ENCODE peak calls at places on chromosomes 4 and X, in seven cellular contexts. One of them, this sample, is unnamed.

GRCh38 chr4:187547281-187547680 is 448.3 kb upstream of the ZFP42 start:
- DNase-seq in transverse colon: no peak
- DNase-seq in stomach: no peak
- DNase-seq in H1: no peak
- DNase-seq in uterus: no peak
- DNase-seq in tibial nerve: no peak
- DNase-seq in breast epithelium: no peak
- DNase-seq in this sample: no peak

GRCh38 chr4:183492791-183493221 is 12.1 kb upstream of the ING2 start:
- DNase-seq in H1: no peak
- DNase-seq in stomach: no peak
- DNase-seq in uterus: no peak
- DNase-seq in breast epithelium: no peak
- DNase-seq in tibial nerve: no peak
- DNase-seq in transverse colon: no peak
- DNase-seq in this sample: no peak

GRCh38 chrX:16185725-16186136 is 18.4 kb downstream of the MAGEB17 start:
- DNase-seq in transverse colon: no peak
- DNase-seq in H1: no peak
- DNase-seq in tibial nerve: no peak
- DNase-seq in breast epithelium: no peak
- DNase-seq in uterus: no peak
- DNase-seq in stomach: no peak
- DNase-seq in this sample: no peak

GRCh38 chr4:60724623-60725022 is 475.5 kb upstream of the ADGRL3 start:
- DNase-seq in breast epithelium: no peak
- DNase-seq in tibial nerve: no peak
- DNase-seq in stomach: no peak
- DNase-seq in uterus: peak; percentile 16
- DNase-seq in transverse colon: no peak
- DNase-seq in H1: no peak
- DNase-seq in this sample: no peak

GRCh38 chrX:56314334-56314733 is 82.2 kb downstream of the KLF8 start:
- DNase-seq in breast epithelium: no peak
- DNase-seq in H1: no peak
- DNase-seq in stomach: no peak
- DNase-seq in uterus: no peak
- DNase-seq in tibial nerve: no peak
- DNase-seq in transverse colon: no peak
- DNase-seq in this sample: no peak

GRCh38 chr4:151960449-151961246 is 199.8 kb upstream of the GATB start:
- DNase-seq in breast epithelium: no peak
- DNase-seq in uterus: no peak
- DNase-seq in stomach: no peak
- DNase-seq in H1: no peak
- DNase-seq in tibial nerve: no peak
- DNase-seq in transverse colon: no peak
- DNase-seq in this sample: no peak

GRCh38 chrX:41276661-41277506 is 57.1 kb upstream of the DDX3X start:
- DNase-seq in uterus: no peak
- DNase-seq in H1: no peak
- DNase-seq in stomach: no peak
- DNase-seq in breast epithelium: no peak
- DNase-seq in tibial nerve: no peak
- DNase-seq in transverse colon: no peak
- DNase-seq in this sample: no peak

GRCh38 chrX:34371740-34372139 is 239.6 kb upstream of the FAM47A start:
- DNase-seq in H1: no peak
- DNase-seq in tibial nerve: no peak
- DNase-seq in uterus: no peak
- DNase-seq in transverse colon: no peak
- DNase-seq in breast epithelium: no peak
- DNase-seq in stomach: no peak
- DNase-seq in this sample: no peak

GRCh38 chrX:71225661-71226060 is 2.6 kb downstream of the GJB1 start:
- DNase-seq in H1: no peak
- DNase-seq in breast epithelium: no peak
- DNase-seq in tibial nerve: no peak
- DNase-seq in stomach: no peak
- DNase-seq in uterus: no peak
- DNase-seq in transverse colon: no peak
- DNase-seq in this sample: no peak

GRCh38 chr4:16900325-16900724 is 1.9 kb upstream of the LDB2 start:
- DNase-seq in stomach: no peak
- DNase-seq in H1: no peak
- DNase-seq in tibial nerve: no peak
- DNase-seq in uterus: no peak
- DNase-seq in transverse colon: no peak
- DNase-seq in breast epithelium: no peak
- DNase-seq in this sample: no peak

DNA sequence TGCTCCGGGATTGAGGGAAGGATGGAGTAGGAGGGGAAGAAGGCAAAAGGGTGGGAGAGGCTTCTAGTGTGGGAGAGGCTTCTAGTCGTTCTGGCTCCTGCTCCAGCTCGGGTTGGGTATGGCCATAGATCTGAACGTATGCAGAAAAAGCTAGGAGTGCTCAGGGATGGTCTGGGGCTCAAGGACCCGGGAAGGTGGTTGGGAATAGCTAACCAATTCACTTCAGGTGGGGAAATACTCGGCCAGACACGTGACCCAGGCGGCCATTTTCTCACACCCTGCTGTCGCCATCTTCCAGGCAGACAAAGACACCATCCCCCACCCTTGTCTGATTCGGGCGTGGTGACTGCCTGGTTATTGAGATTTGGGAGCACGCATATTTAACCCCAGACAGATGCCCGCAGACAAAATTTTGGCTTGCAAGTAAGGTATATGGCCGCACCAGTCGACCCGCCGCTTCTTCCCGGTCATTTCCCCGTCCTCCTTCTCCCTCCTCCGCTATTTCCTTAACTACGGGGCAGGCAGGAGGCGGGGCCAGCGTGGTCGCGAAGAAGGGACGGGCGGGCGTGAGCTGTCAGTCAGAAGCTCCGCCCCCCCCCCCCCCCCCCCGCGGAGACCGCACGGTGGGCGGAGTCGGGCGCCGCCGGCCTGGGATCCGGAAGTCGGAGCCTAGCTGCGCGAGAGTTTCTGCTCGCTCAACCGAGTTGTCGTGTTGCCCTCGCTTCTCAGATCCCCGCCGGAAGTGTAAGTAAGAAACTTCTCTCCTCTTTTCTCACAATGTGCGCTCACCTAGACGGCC is at the start of gene GNL3L:
- DNase-seq in tibial nerve: peak; percentile 73
- DNase-seq in stomach: peak; percentile 87
- DNase-seq in transverse colon: peak; percentile 90
- DNase-seq in breast epithelium: peak; percentile 83
- DNase-seq in uterus: peak; percentile 88
- DNase-seq in H1: peak; percentile 36
- DNase-seq in this sample: peak; percentile 87
- TF ChIP-seq POLR2A in tibial nerve: no peak
- TF ChIP-seq POLR2A in stomach: no peak
- TF ChIP-seq POLR2A in transverse colon: peak; percentile 27
- TF ChIP-seq POLR2A in breast epithelium: no peak
- TF ChIP-seq POLR2A in uterus: peak; percentile 60
- TF ChIP-seq POLR2A in H1: peak; percentile 51
- TF ChIP-seq POLR2A in this sample: peak; percentile 50

DNA sequence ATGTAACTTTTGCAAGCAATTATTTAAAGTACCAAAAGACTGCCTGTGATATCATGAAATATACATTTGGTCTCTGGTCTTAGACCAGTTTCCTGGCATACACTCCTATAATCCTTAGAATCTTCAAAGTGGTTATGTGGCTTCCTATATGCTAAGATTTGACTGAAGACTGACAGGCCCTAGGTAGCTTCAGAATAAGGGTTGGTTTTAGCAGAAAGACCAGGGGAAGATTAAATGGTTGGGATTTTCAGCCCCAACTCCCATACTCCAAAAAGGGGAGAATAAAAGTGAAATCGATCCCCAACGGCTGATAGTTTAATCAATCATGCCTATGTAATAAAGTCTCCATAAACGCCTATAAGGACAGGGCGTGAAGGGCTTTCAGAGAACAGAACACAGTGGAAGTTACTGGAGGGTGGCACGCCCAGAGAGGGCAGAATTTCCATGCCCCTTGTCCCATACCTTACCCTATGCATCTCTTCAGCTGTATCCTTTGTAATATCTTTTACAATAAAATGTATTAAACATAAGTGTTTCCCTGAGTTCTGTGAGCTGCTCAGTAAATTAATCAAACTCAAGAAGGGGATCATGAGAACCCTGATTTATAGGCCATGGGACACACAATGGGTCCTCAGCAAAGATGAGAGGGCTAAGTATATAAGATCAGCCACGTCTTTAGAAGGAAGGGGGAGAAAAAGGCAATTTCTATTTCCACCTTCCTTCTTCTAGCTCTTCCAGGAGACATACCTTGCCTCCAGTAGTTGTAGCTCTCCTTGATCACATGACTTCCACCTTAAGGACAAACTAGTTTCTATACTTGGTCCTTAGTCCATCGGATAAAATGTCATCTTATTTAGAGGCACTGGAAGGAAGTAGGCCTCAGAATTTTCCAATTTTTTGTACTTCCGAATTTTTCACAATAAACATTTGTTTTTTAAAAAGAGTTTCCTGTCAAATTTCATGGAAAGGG is 26.8 kb downstream of the ANKRD17 start:
- DNase-seq in stomach: no peak
- DNase-seq in uterus: no peak
- DNase-seq in breast epithelium: no peak
- DNase-seq in transverse colon: peak; percentile 14
- DNase-seq in H1: no peak
- DNase-seq in tibial nerve: no peak
- DNase-seq in this sample: no peak
- H3K27ac ChIP-seq in stomach: no peak overlapping the region
- H3K27ac ChIP-seq in uterus: no peak overlapping the region
- H3K27ac ChIP-seq in breast epithelium: no peak overlapping the region
- H3K27ac ChIP-seq in transverse colon: peak overlapping the region; percentile 29
- H3K27ac ChIP-seq in H1: no peak overlapping the region
- H3K27ac ChIP-seq in tibial nerve: no peak overlapping the region
- H3K27ac ChIP-seq in this sample: no peak overlapping the region

GRCh38 chr4:112504807-112505206 is 11.2 kb downstream of the NEUROG2 start:
- DNase-seq in breast epithelium: no peak
- DNase-seq in transverse colon: no peak
- DNase-seq in stomach: no peak
- DNase-seq in tibial nerve: no peak
- DNase-seq in H1: no peak
- DNase-seq in uterus: no peak
- DNase-seq in this sample: no peak
- H3K27me3 ChIP-seq in breast epithelium: no peaks in the 10 kb centered on the region
- H3K27me3 ChIP-seq in transverse colon: peaks cover 92% of the 10 kb centered on the region
- H3K27me3 ChIP-seq in stomach: peaks cover 34% of the 10 kb centered on the region
- H3K27me3 ChIP-seq in tibial nerve: peaks cover 65% of the 10 kb centered on the region
- H3K27me3 ChIP-seq in H1: peaks cover 38% of the 10 kb centered on the region
- H3K27me3 ChIP-seq in uterus: no peaks in the 10 kb centered on the region
- H3K27me3 ChIP-seq in this sample: peaks cover 48% of the 10 kb centered on the region

GRCh38 chr4:185357733-185358440 is 37.8 kb downstream of the LRP2BP start:
- DNase-seq in transverse colon: no peak
- DNase-seq in stomach: no peak
- DNase-seq in tibial nerve: no peak
- DNase-seq in breast epithelium: no peak
- DNase-seq in uterus: no peak
- DNase-seq in H1: no peak
- DNase-seq in this sample: no peak

GRCh38 chr4:185352202-185352601 is 43.5 kb downstream of the LRP2BP start:
- DNase-seq in tibial nerve: no peak
- DNase-seq in stomach: no peak
- DNase-seq in breast epithelium: no peak
- DNase-seq in H1: no peak
- DNase-seq in transverse colon: no peak
- DNase-seq in uterus: no peak
- DNase-seq in this sample: no peak

GRCh38 chr4:185357220-185357619 is 38.5 kb downstream of the LRP2BP start:
- DNase-seq in stomach: no peak
- DNase-seq in H1: no peak
- DNase-seq in transverse colon: no peak
- DNase-seq in tibial nerve: no peak
- DNase-seq in breast epithelium: no peak
- DNase-seq in uterus: no peak
- DNase-seq in this sample: no peak

GRCh38 chr4:185351691-185352090 is 44.0 kb downstream of the LRP2BP start:
- DNase-seq in uterus: no peak
- DNase-seq in transverse colon: no peak
- DNase-seq in tibial nerve: no peak
- DNase-seq in stomach: no peak
- DNase-seq in breast epithelium: no peak
- DNase-seq in H1: no peak
- DNase-seq in this sample: no peak

GRCh38 chr4:185352741-185353140 is 43.0 kb downstream of the LRP2BP start:
- DNase-seq in H1: no peak
- DNase-seq in breast epithelium: no peak
- DNase-seq in uterus: no peak
- DNase-seq in tibial nerve: no peak
- DNase-seq in stomach: no peak
- DNase-seq in transverse colon: no peak
- DNase-seq in this sample: no peak
- TF ChIP-seq POLR2A in H1: no peak
- TF ChIP-seq POLR2A in breast epithelium: no peak
- TF ChIP-seq POLR2A in uterus: no peak
- TF ChIP-seq POLR2A in tibial nerve: no peak
- TF ChIP-seq POLR2A in stomach: no peak
- TF ChIP-seq POLR2A in transverse colon: no peak
- TF ChIP-seq POLR2A in this sample: no peak

GRCh38 chr4:26594778-26595177 is 10.9 kb downstream of the TBC1D19 start:
- DNase-seq in breast epithelium: no peak
- DNase-seq in uterus: no peak
- DNase-seq in stomach: no peak
- DNase-seq in H1: no peak
- DNase-seq in transverse colon: no peak
- DNase-seq in tibial nerve: no peak
- DNase-seq in this sample: no peak
- H3K27ac ChIP-seq in breast epithelium: no peak overlapping the region
- H3K27ac ChIP-seq in uterus: no peak overlapping the region
- H3K27ac ChIP-seq in stomach: no peak overlapping the region
- H3K27ac ChIP-seq in H1: no peak overlapping the region
- H3K27ac ChIP-seq in transverse colon: no peak overlapping the region
- H3K27ac ChIP-seq in tibial nerve: no peak overlapping the region
- H3K27ac ChIP-seq in this sample: no peak overlapping the region

DNA sequence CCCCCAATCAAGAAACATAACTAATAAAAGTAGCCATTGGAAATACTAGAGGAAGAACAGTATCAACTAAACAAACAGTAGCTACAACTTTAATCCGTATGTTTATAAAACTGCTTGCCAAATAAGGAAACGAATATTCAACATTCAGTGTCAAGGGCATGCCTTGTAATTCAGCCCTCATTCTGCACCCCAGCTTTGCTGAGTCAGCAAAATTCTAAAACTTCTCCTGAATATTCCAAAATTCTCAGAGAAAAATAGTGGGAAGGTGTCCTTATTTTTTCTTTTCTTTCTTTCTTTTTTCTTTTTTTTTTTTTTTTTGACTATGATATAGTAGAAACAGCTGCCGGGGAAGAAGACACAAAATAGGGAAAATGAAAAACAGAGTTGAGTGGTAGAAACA is 344.8 kb upstream of the MAGEC2 start:
- DNase-seq in tibial nerve: no peak
- DNase-seq in H1: no peak
- DNase-seq in uterus: no peak
- DNase-seq in stomach: no peak
- DNase-seq in breast epithelium: no peak
- DNase-seq in transverse colon: no peak
- DNase-seq in this sample: no peak
- H3K27me3 ChIP-seq in tibial nerve: no peaks in the 10 kb centered on the region
- H3K27me3 ChIP-seq in H1: no peaks in the 10 kb centered on the region
- H3K27me3 ChIP-seq in uterus: no peaks in the 10 kb centered on the region
- H3K27me3 ChIP-seq in stomach: no peaks in the 10 kb centered on the region
- H3K27me3 ChIP-seq in breast epithelium: no peaks in the 10 kb centered on the region
- H3K27me3 ChIP-seq in transverse colon: no peaks in the 10 kb centered on the region
- H3K27me3 ChIP-seq in this sample: no peaks in the 10 kb centered on the region

GRCh38 chrX:11758400-11759171 is 549 bp downstream of the MSL3 start:
- DNase-seq in uterus: peak; percentile 85
- DNase-seq in tibial nerve: peak; percentile 62
- DNase-seq in stomach: peak; percentile 87
- DNase-seq in breast epithelium: peak; percentile 73
- DNase-seq in H1: no peak
- DNase-seq in transverse colon: peak; percentile 88
- DNase-seq in this sample: peak; percentile 64
- TF ChIP-seq POLR2A in uterus: no peak
- TF ChIP-seq POLR2A in tibial nerve: no peak
- TF ChIP-seq POLR2A in stomach: no peak
- TF ChIP-seq POLR2A in breast epithelium: no peak
- TF ChIP-seq POLR2A in H1: no peak
- TF ChIP-seq POLR2A in transverse colon: peak; percentile 24
- TF ChIP-seq POLR2A in this sample: no peak